ENCODE peak calls at places on chromosomes 16 and 17, in ten cellular contexts. N, E, Q, R, Y, S, M, W, T and F are unnamed samples.

GRCh38 chr17:45257115-45257514 is 4.8 kb downstream of the SPATA32 start:
- DNase-seq in S (no peak), T (no peak), N (no peak), E (no peak), Y (no peak), R (no peak), M (no peak), Q (no peak), W (no peak), F (no peak)

GRCh38 chr17:28896491-28896883 is 1.0 kb downstream of the FLOT2 start:
- DNase-seq in N (no peak), S (no peak), W (no peak), T (no peak), E (no peak), M (no peak), R (no peak), Q (no peak), Y (no peak), F (no peak)

GRCh38 chr16:3645108-3645503 is 9.4 kb upstream of the DNASE1 start:
- DNase-seq in S (no peak), M (no peak), W (no peak), Y (no peak), E (no peak), Q (no peak), T (no peak), R (no peak), N (no peak), F (no peak)

GRCh38 chr16:79980650-79981521 is 380.3 kb upstream of the MAF start:
- DNase-seq in Y (no peak), S (peak; percentile 58), W (no peak), Q (no peak), R (peak; percentile 20), T (peak; percentile 88), M (peak; percentile 79), N (no peak), E (no peak), F (peak; percentile 35)

GRCh38 chr17:71024172-71024571 is 854.8 kb downstream of the KCNJ2 start:
- DNase-seq in T (no peak), N (no peak), E (no peak), M (no peak), Q (no peak), S (no peak), R (no peak), Y (no peak), W (no peak), F (no peak)

GRCh38 chr16:82603784-82604411 is 22.9 kb upstream of the CDH13 start:
- DNase-seq in N (no peak), E (no peak), R (peak; percentile 70), W (peak; percentile 56), Y (no peak), M (peak; percentile 46), Q (no peak), S (peak; percentile 50), T (peak; percentile 72), F (peak; percentile 21)

GRCh38 chr17:63694974-63695773 is 4.8 kb downstream of the LIMD2 start:
- DNase-seq in T (peak; percentile 81), W (no peak), N (no peak), E (no peak), Q (no peak), M (no peak), R (no peak), S (no peak), Y (no peak), F (no peak)

GRCh38 chr17:58344047-58344790 is 7.8 kb downstream of the SUPT4H1 start:
- DNase-seq in T (peak; percentile 62), R (peak; percentile 18), N (peak; percentile 76), M (no peak), Y (no peak), W (no peak), S (no peak), Q (no peak), E (no peak), F (no peak)

GRCh38 chr17:72590382-72590781 is 469.6 kb downstream of the SOX9 start:
- DNase-seq in S (peak; percentile 56), N (no peak), Q (no peak), T (no peak), M (peak; percentile 57), R (peak; percentile 74), W (peak; percentile 79), E (no peak), Y (no peak), F (no peak)

GRCh38 chr16:23948949-23949392 is 113.2 kb downstream of the PRKCB start:
- DNase-seq in S (peak; percentile 20), N (no peak), E (peak; percentile 80), Y (no peak), M (no peak), Q (no peak), R (no peak), T (no peak), W (no peak), F (no peak)

GRCh38 chr16:3207086-3207953 is 19.3 kb downstream of the OR1F1 start:
- DNase-seq in Y (no peak), R (no peak), Q (no peak), T (no peak), S (no peak), N (no peak), E (no peak), W (no peak), M (no peak), F (no peak)

GRCh38 chr17:79038545-79039135 is 14.7 kb downstream of the C1QTNF1 start:
- DNase-seq in W (peak; percentile 97), N (no peak), E (no peak), Y (no peak), Q (no peak), R (peak; percentile 97), T (no peak), S (no peak), M (no peak), F (no peak)

GRCh38 chr16:56628486-56629035 is 3.0 kb downstream of the MT1E start:
- DNase-seq in R (peak; percentile 39), N (no peak), T (no peak), Q (no peak), M (no peak), Y (no peak), S (no peak), E (no peak), W (peak; percentile 23), F (no peak)

GRCh38 chr17:12566281-12567002 is 99.2 kb upstream of the MYOCD start:
- DNase-seq in E (no peak), N (no peak), Q (no peak), R (no peak), W (no peak), S (no peak), Y (no peak), M (no peak), T (no peak), F (no peak)

GRCh38 chr16:89842471-89843408 is 14.5 kb downstream of the SPIRE2 start:
- DNase-seq in Y (peak; percentile 82), Q (no peak), W (peak; percentile 56), E (no peak), T (no peak), R (peak; percentile 42), M (no peak), N (no peak), S (no peak), F (no peak)

GRCh38 chr16:88681709-88682451 is 4.4 kb downstream of the SNAI3 start:
- DNase-seq in S (no peak), T (peak; percentile 95), W (no peak), Y (no peak), N (no peak), Q (no peak), E (no peak), R (no peak), M (no peak), F (no peak)

GRCh38 chr16:70646260-70647241 is at the start of gene IL34:
- DNase-seq in R (no peak), M (no peak), Q (no peak), S (no peak), Y (peak; percentile 89), N (no peak), W (no peak), E (no peak), T (no peak), F (no peak)

GRCh38 chr17:11719852-11720251 is 121.6 kb downstream of the DNAH9 start:
- DNase-seq in M (no peak), S (no peak), E (no peak), N (no peak), W (no peak), T (no peak), R (no peak), Q (no peak), Y (no peak), F (no peak)

GRCh38 chr17:9488556-9488955 is 87.1 kb downstream of the STX8 start:
- DNase-seq in R (no peak), T (no peak), Y (no peak), S (no peak), N (no peak), Q (no peak), W (no peak), E (no peak), M (no peak), F (no peak)

GRCh38 chr17:60305141-60305540 is 86.8 kb downstream of the USP32 start:
- DNase-seq in Q (no peak), E (no peak), R (peak; percentile 24), S (no peak), W (no peak), T (no peak), M (peak; percentile 67), Y (no peak), N (no peak), F (peak; percentile 22)